ENCODE peak calls at places on chromosome 13, in ten cellular contexts. One of them, this sample, is unnamed.

GRCh38 chr13:20426766-20427448 is 98.8 kb downstream of the CRYL1 start:
- DNase-seq in body of pancreas: no peak
- DNase-seq in retinal pigment epithelial cell: no peak
- DNase-seq in thoracic aorta: no peak
- DNase-seq in tibial nerve: no peak
- DNase-seq in activated B cell treated with CpG ODN at 0.5 μM for 24 hours: no peak
- DNase-seq in heart right ventricle: no peak
- DNase-seq in psoas muscle: no peak
- DNase-seq in IMR-90: peak
- DNase-seq in breast epithelium: no peak
- DNase-seq in this sample: no peak

GRCh38 chr13:23960566-23961156 is 63.4 kb upstream of the C1QTNF9B start:
- DNase-seq in tibial nerve: peak
- DNase-seq in IMR-90: peak
- DNase-seq in body of pancreas: no peak
- DNase-seq in retinal pigment epithelial cell: no peak
- DNase-seq in breast epithelium: no peak
- DNase-seq in thoracic aorta: no peak
- DNase-seq in activated B cell treated with CpG ODN at 0.5 μM for 24 hours: no peak
- DNase-seq in heart right ventricle: no peak
- DNase-seq in psoas muscle: no peak
- DNase-seq in this sample: no peak

GRCh38 chr13:21232196-21232595 is 55.7 kb downstream of the MRPL57 start:
- DNase-seq in psoas muscle: peak
- DNase-seq in heart right ventricle: no peak
- DNase-seq in retinal pigment epithelial cell: no peak
- DNase-seq in thoracic aorta: no peak
- DNase-seq in activated B cell treated with CpG ODN at 0.5 μM for 24 hours: no peak
- DNase-seq in IMR-90: peak
- DNase-seq in breast epithelium: no peak
- DNase-seq in tibial nerve: peak
- DNase-seq in body of pancreas: no peak
- DNase-seq in this sample: no peak

GRCh38 chr13:113881614-113882265 is 17.9 kb upstream of the GAS6 start:
- DNase-seq in activated B cell treated with CpG ODN at 0.5 μM for 24 hours: no peak
- DNase-seq in IMR-90: no peak
- DNase-seq in breast epithelium: peak
- DNase-seq in retinal pigment epithelial cell: no peak
- DNase-seq in heart right ventricle: no peak
- DNase-seq in thoracic aorta: no peak
- DNase-seq in psoas muscle: no peak
- DNase-seq in tibial nerve: no peak
- DNase-seq in body of pancreas: peak
- DNase-seq in this sample: no peak

GRCh38 chr13:108924154-108924940 is 294.9 kb downstream of the MYO16 start:
- DNase-seq in body of pancreas: no peak
- DNase-seq in activated B cell treated with CpG ODN at 0.5 μM for 24 hours: no peak
- DNase-seq in thoracic aorta: no peak
- DNase-seq in IMR-90: peak
- DNase-seq in breast epithelium: no peak
- DNase-seq in heart right ventricle: no peak
- DNase-seq in retinal pigment epithelial cell: peak
- DNase-seq in tibial nerve: no peak
- DNase-seq in psoas muscle: no peak
- DNase-seq in this sample: no peak

GRCh38 chr13:80235131-80235530 is 105.8 kb downstream of the SPRY2 start:
- DNase-seq in psoas muscle: no peak
- DNase-seq in tibial nerve: no peak
- DNase-seq in activated B cell treated with CpG ODN at 0.5 μM for 24 hours: no peak
- DNase-seq in body of pancreas: no peak
- DNase-seq in IMR-90: no peak
- DNase-seq in thoracic aorta: no peak
- DNase-seq in breast epithelium: no peak
- DNase-seq in retinal pigment epithelial cell: no peak
- DNase-seq in heart right ventricle: no peak
- DNase-seq in this sample: no peak

GRCh38 chr13:54185785-54186184 is 1157.2 kb downstream of the OLFM4 start:
- DNase-seq in IMR-90: no peak
- DNase-seq in breast epithelium: no peak
- DNase-seq in retinal pigment epithelial cell: no peak
- DNase-seq in activated B cell treated with CpG ODN at 0.5 μM for 24 hours: no peak
- DNase-seq in tibial nerve: no peak
- DNase-seq in psoas muscle: no peak
- DNase-seq in thoracic aorta: no peak
- DNase-seq in body of pancreas: no peak
- DNase-seq in heart right ventricle: no peak
- DNase-seq in this sample: no peak

GRCh38 chr13:66657165-66657895 is 572.8 kb downstream of the PCDH9 start:
- DNase-seq in tibial nerve: peak
- DNase-seq in retinal pigment epithelial cell: peak
- DNase-seq in psoas muscle: peak
- DNase-seq in body of pancreas: peak
- DNase-seq in activated B cell treated with CpG ODN at 0.5 μM for 24 hours: no peak
- DNase-seq in heart right ventricle: peak
- DNase-seq in thoracic aorta: no peak
- DNase-seq in breast epithelium: peak
- DNase-seq in IMR-90: peak
- DNase-seq in this sample: no peak

GRCh38 chr13:26062853-26063444 is 11.1 kb upstream of the SHISA2 start:
- DNase-seq in body of pancreas: peak
- DNase-seq in retinal pigment epithelial cell: no peak
- DNase-seq in psoas muscle: no peak
- DNase-seq in IMR-90: peak
- DNase-seq in heart right ventricle: no peak
- DNase-seq in tibial nerve: peak
- DNase-seq in breast epithelium: peak
- DNase-seq in thoracic aorta: no peak
- DNase-seq in activated B cell treated with CpG ODN at 0.5 μM for 24 hours: no peak
- DNase-seq in this sample: no peak
- TF ChIP-seq CTCF in body of pancreas: peak
- TF ChIP-seq CTCF in retinal pigment epithelial cell: peak
- TF ChIP-seq CTCF in psoas muscle: peak
- TF ChIP-seq CTCF in IMR-90: peak
- TF ChIP-seq CTCF in heart right ventricle: peak
- TF ChIP-seq CTCF in tibial nerve: peak
- TF ChIP-seq CTCF in breast epithelium: no peak
- TF ChIP-seq CTCF in thoracic aorta: peak
- TF ChIP-seq CTCF in activated B cell treated with CpG ODN at 0.5 μM for 24 hours: no peak
- TF ChIP-seq CTCF in this sample: peak

GRCh38 chr13:41388143-41388881 is 69.0 kb upstream of the RGCC start:
- DNase-seq in body of pancreas: no peak
- DNase-seq in heart right ventricle: no peak
- DNase-seq in psoas muscle: no peak
- DNase-seq in breast epithelium: no peak
- DNase-seq in thoracic aorta: no peak
- DNase-seq in tibial nerve: no peak
- DNase-seq in retinal pigment epithelial cell: no peak
- DNase-seq in IMR-90: no peak
- DNase-seq in activated B cell treated with CpG ODN at 0.5 μM for 24 hours: no peak
- DNase-seq in this sample: no peak

GRCh38 chr13:41386206-41386605 is 71.1 kb upstream of the RGCC start:
- DNase-seq in IMR-90: no peak
- DNase-seq in activated B cell treated with CpG ODN at 0.5 μM for 24 hours: no peak
- DNase-seq in tibial nerve: no peak
- DNase-seq in heart right ventricle: no peak
- DNase-seq in breast epithelium: no peak
- DNase-seq in psoas muscle: no peak
- DNase-seq in retinal pigment epithelial cell: no peak
- DNase-seq in thoracic aorta: no peak
- DNase-seq in body of pancreas: no peak
- DNase-seq in this sample: no peak

GRCh38 chr13:41383400-41383799 is 72.3 kb downstream of the NAA16 start:
- DNase-seq in retinal pigment epithelial cell: no peak
- DNase-seq in heart right ventricle: no peak
- DNase-seq in psoas muscle: no peak
- DNase-seq in IMR-90: peak
- DNase-seq in tibial nerve: no peak
- DNase-seq in thoracic aorta: no peak
- DNase-seq in body of pancreas: no peak
- DNase-seq in breast epithelium: no peak
- DNase-seq in activated B cell treated with CpG ODN at 0.5 μM for 24 hours: no peak
- DNase-seq in this sample: no peak

GRCh38 chr13:41389580-41389979 is 67.8 kb upstream of the RGCC start:
- DNase-seq in heart right ventricle: no peak
- DNase-seq in IMR-90: no peak
- DNase-seq in psoas muscle: no peak
- DNase-seq in body of pancreas: no peak
- DNase-seq in tibial nerve: no peak
- DNase-seq in retinal pigment epithelial cell: no peak
- DNase-seq in thoracic aorta: no peak
- DNase-seq in activated B cell treated with CpG ODN at 0.5 μM for 24 hours: no peak
- DNase-seq in breast epithelium: no peak
- DNase-seq in this sample: no peak

DNA sequence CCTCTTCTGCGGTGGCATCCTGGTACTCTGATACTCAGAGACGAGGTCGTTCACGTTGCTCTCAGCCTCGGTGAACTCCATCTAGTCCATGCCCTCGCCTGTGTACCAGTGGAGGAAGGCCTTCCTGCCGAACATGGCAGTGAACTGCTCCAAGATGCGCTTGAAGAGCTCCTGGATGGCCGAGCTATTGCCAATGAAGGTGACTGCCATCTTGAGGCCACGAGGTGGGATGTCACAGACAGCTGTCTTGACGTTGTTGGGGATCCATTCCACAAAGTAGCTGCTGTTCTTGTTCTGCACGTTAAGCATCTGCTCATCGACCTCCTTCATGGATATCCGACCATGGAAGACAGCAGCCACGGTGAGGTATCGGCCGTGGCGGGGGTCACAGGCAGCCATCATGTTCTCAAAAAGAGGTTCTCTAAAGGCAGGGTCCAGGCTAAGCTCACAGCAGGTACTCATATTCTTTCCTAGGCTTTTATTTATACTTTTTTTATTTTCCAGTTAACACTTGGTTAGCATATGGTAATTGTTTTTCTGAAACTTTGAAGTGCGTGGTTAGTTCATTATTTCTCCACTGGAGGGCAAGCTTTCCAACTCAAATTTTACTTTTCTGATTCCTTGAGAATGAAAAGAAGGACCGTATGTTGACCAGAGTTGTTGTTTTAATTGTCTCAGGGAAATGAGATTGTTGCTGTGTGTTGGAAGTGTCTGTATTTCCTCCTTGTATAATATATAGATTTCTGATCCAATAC is 72.4 kb upstream of the RGCC start:
- DNase-seq in heart right ventricle: no peak
- DNase-seq in tibial nerve: no peak
- DNase-seq in body of pancreas: no peak
- DNase-seq in thoracic aorta: no peak
- DNase-seq in psoas muscle: no peak
- DNase-seq in retinal pigment epithelial cell: no peak
- DNase-seq in activated B cell treated with CpG ODN at 0.5 μM for 24 hours: no peak
- DNase-seq in IMR-90: peak
- DNase-seq in breast epithelium: no peak
- DNase-seq in this sample: no peak
- TF ChIP-seq CTCF in heart right ventricle: peak
- TF ChIP-seq CTCF in tibial nerve: no peak
- TF ChIP-seq CTCF in body of pancreas: peak
- TF ChIP-seq CTCF in thoracic aorta: peak
- TF ChIP-seq CTCF in psoas muscle: no peak
- TF ChIP-seq CTCF in retinal pigment epithelial cell: peak
- TF ChIP-seq CTCF in activated B cell treated with CpG ODN at 0.5 μM for 24 hours: no peak
- TF ChIP-seq CTCF in IMR-90: peak
- TF ChIP-seq CTCF in breast epithelium: no peak
- TF ChIP-seq CTCF in this sample: peak

GRCh38 chr13:48093588-48093987 is 1.3 kb downstream of the MED4 start:
- DNase-seq in IMR-90: no peak
- DNase-seq in retinal pigment epithelial cell: no peak
- DNase-seq in activated B cell treated with CpG ODN at 0.5 μM for 24 hours: no peak
- DNase-seq in tibial nerve: no peak
- DNase-seq in thoracic aorta: no peak
- DNase-seq in body of pancreas: no peak
- DNase-seq in heart right ventricle: no peak
- DNase-seq in breast epithelium: no peak
- DNase-seq in psoas muscle: no peak
- DNase-seq in this sample: no peak

GRCh38 chr13:48094404-48094780 is 512 bp downstream of the MED4 start:
- DNase-seq in psoas muscle: no peak
- DNase-seq in retinal pigment epithelial cell: no peak
- DNase-seq in breast epithelium: no peak
- DNase-seq in thoracic aorta: no peak
- DNase-seq in IMR-90: no peak
- DNase-seq in body of pancreas: no peak
- DNase-seq in tibial nerve: no peak
- DNase-seq in activated B cell treated with CpG ODN at 0.5 μM for 24 hours: no peak
- DNase-seq in heart right ventricle: no peak
- DNase-seq in this sample: no peak

GRCh38 chr13:48094781-48095502 is at the start of gene MED4:
- DNase-seq in heart right ventricle: peak
- DNase-seq in psoas muscle: peak
- DNase-seq in IMR-90: peak
- DNase-seq in body of pancreas: peak
- DNase-seq in activated B cell treated with CpG ODN at 0.5 μM for 24 hours: peak
- DNase-seq in breast epithelium: peak
- DNase-seq in thoracic aorta: peak
- DNase-seq in retinal pigment epithelial cell: peak
- DNase-seq in tibial nerve: peak
- DNase-seq in this sample: peak

GRCh38 chr13:48097793-48098192 is 2.9 kb upstream of the MED4 start:
- DNase-seq in tibial nerve: no peak
- DNase-seq in psoas muscle: no peak
- DNase-seq in IMR-90: no peak
- DNase-seq in thoracic aorta: no peak
- DNase-seq in breast epithelium: no peak
- DNase-seq in retinal pigment epithelial cell: no peak
- DNase-seq in heart right ventricle: no peak
- DNase-seq in activated B cell treated with CpG ODN at 0.5 μM for 24 hours: no peak
- DNase-seq in body of pancreas: no peak
- DNase-seq in this sample: no peak

DNA sequence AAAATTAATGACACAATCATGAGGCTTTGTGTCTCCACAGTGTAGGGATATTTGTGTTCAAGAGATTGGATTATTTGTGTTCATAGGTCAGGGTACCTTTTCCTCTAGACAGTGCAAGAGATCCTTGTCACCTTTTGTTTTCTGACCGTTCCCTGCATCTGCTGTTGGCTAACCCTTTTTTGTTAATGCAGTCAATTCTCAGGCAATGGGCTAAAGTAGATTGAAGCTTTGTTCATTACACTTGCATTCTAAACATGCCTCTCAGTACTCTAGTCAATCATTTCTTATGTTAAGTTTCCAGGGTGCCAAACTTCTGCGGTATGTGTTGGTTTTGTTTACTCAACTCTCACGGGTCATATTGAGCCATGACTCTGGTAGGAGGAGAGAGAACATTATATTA is 1.8 kb upstream of the MED4 start:
- DNase-seq in body of pancreas: no peak
- DNase-seq in psoas muscle: no peak
- DNase-seq in breast epithelium: no peak
- DNase-seq in tibial nerve: no peak
- DNase-seq in activated B cell treated with CpG ODN at 0.5 μM for 24 hours: no peak
- DNase-seq in IMR-90: no peak
- DNase-seq in thoracic aorta: no peak
- DNase-seq in retinal pigment epithelial cell: no peak
- DNase-seq in heart right ventricle: no peak
- DNase-seq in this sample: no peak
- TF ChIP-seq CTCF in body of pancreas: no peak
- TF ChIP-seq CTCF in psoas muscle: no peak
- TF ChIP-seq CTCF in breast epithelium: no peak
- TF ChIP-seq CTCF in tibial nerve: no peak
- TF ChIP-seq CTCF in activated B cell treated with CpG ODN at 0.5 μM for 24 hours: no peak
- TF ChIP-seq CTCF in IMR-90: no peak
- TF ChIP-seq CTCF in thoracic aorta: no peak
- TF ChIP-seq CTCF in retinal pigment epithelial cell: no peak
- TF ChIP-seq CTCF in heart right ventricle: no peak
- TF ChIP-seq CTCF in this sample: no peak

GRCh38 chr13:99577934-99578917 is 77.0 kb downstream of the TM9SF2 start:
- DNase-seq in heart right ventricle: no peak
- DNase-seq in psoas muscle: no peak
- DNase-seq in retinal pigment epithelial cell: no peak
- DNase-seq in body of pancreas: no peak
- DNase-seq in tibial nerve: no peak
- DNase-seq in thoracic aorta: no peak
- DNase-seq in IMR-90: no peak
- DNase-seq in activated B cell treated with CpG ODN at 0.5 μM for 24 hours: no peak
- DNase-seq in breast epithelium: no peak
- DNase-seq in this sample: no peak
- TF ChIP-seq CTCF in heart right ventricle: peak
- TF ChIP-seq CTCF in psoas muscle: no peak
- TF ChIP-seq CTCF in retinal pigment epithelial cell: peak
- TF ChIP-seq CTCF in body of pancreas: no peak
- TF ChIP-seq CTCF in tibial nerve: no peak
- TF ChIP-seq CTCF in thoracic aorta: peak
- TF ChIP-seq CTCF in IMR-90: peak
- TF ChIP-seq CTCF in activated B cell treated with CpG ODN at 0.5 μM for 24 hours: no peak
- TF ChIP-seq CTCF in breast epithelium: no peak
- TF ChIP-seq CTCF in this sample: peak

This sample was measured in D721Med.